ENCODE peak calls at places on chromosome 15, in nine cellular contexts. Q is lower lobe of right lung; B is uterus; L is fibroblast of lung; R is BE2C; V is tibial nerve; F is GM23248; U is CD8-positive, alpha-beta memory T cell; T is lung. W is an unnamed sample. For H3K4me1, the result is how much of the 10 kb centered on the place peaks cover.

GRCh38 chr15:51793521-51793920 is 35.9 kb upstream of the TMOD3 start:
- DNase-seq in Q (peak), B (no peak), L (peak), R (no peak), V (peak), F (no peak), U (no peak), T (peak), W (no peak)

GRCh38 chr15:85367741-85368140 is 12.7 kb upstream of the AKAP13 start:
- DNase-seq in Q (no peak), B (no peak), L (no peak), R (no peak), V (no peak), F (no peak), U (no peak), T (no peak), W (no peak)

GRCh38 chr15:67433495-67434099 is 87.3 kb upstream of the C15orf61 start:
- DNase-seq in Q (no peak), B (peak), L (peak), R (peak), V (peak), F (peak), U (no peak), T (peak), W (no peak)

GRCh38 chr15:85743392-85744045 is 51.2 kb downstream of the KLHL25 start:
- DNase-seq in Q (no peak), B (no peak), L (no peak), R (no peak), V (no peak), F (no peak), U (no peak), T (no peak), W (no peak)

GRCh38 chr15:50262533-50262932 is 3.0 kb downstream of the HDC start:
- DNase-seq in Q (no peak), B (no peak), L (no peak), R (no peak), V (no peak), F (no peak), U (peak), T (no peak), W (no peak)

GRCh38 chr15:31391687-31392671 is 65.3 kb downstream of the KLF13 start:
- DNase-seq in Q (peak), B (peak), L (peak), R (peak), V (peak), F (peak), U (peak), T (peak), W (peak)

GRCh38 chr15:72037321-72037720 is 80.6 kb downstream of the MYO9A start:
- DNase-seq in Q (no peak), B (no peak), L (peak), R (no peak), V (no peak), F (no peak), U (no peak), T (no peak), W (no peak)

GRCh38 chr15:63094495-63094931 is 27.1 kb upstream of the LACTB start:
- DNase-seq in Q (no peak), B (no peak), L (peak), R (no peak), V (no peak), F (peak), U (no peak), T (no peak), W (peak)

GRCh38 chr15:58334803-58335202 is 97.0 kb upstream of the LIPC start:
- DNase-seq in Q (no peak), B (no peak), L (no peak), R (no peak), V (no peak), F (no peak), U (no peak), T (no peak), W (no peak)

GRCh38 chr15:44035781-44036699 is 159.0 kb downstream of the FRMD5 start:
- DNase-seq in Q (no peak), B (no peak), L (peak), R (no peak), V (no peak), F (peak), U (no peak), T (no peak), W (no peak)

GRCh38 chr15:95192923-95193322 is 961.6 kb downstream of the MCTP2 start:
- DNase-seq in Q (no peak), B (no peak), L (no peak), R (no peak), V (no peak), F (no peak), U (no peak), T (no peak), W (no peak)

GRCh38 chr15:68598171-68599152 is 19.7 kb downstream of the CORO2B start:
- DNase-seq in Q (no peak), B (peak), L (peak), R (no peak), V (no peak), F (peak), U (no peak), T (no peak), W (no peak)

DNA sequence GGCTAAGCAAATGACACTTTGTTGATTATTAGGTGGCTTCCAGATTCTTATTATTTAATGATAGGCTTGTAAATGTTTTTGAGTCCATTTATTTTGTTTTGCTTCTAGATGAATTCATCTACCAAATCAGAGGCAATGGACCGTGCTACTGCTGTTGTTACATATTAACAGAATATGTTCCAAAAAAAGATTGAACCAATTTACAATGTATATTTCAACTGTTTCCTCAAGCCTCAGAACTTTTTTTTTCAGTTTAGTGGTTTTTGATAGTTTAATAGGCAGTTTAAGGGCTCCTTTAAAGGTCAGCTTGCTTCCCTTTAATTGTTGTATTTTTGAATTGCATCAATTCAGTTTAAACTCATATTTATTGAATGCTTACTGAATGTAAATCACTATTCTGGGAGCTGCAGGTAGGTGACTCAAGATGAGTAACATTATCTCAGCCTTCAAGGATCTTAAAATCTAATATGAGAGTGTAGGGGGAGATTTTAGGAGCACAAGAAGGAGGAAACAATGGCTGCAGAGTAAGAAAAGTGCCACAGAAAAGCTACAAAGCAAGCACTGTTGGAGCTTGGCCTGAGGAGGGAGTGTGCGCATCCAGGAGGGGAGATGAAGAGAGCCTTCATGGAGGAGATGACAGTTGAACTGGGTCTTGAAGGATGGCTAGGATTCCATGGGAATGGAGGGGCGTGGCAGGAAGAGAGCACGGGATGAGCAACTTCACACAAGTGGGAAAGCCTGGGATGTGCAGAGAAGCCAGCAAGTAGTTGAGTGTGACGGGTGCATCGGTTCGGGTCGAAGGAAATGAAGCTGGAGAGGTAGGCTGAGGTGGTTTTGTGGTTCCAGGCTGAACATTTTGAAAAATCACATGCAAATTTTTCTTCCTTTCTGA is 14.7 kb downstream of the MAP2K1 start:
- DNase-seq in Q (no peak), B (no peak), L (peak), R (no peak), V (no peak), F (peak), U (peak), T (no peak), W (no peak)
- H3K4me1 ChIP-seq in Q (under half), B (under half), L (under half), R (under half), V (under half), F (under half), U (half or more), T (under half), W (under half)

GRCh38 chr15:74433592-74434259 is at the start of gene SEMA7A:
- DNase-seq in Q (peak), B (peak), L (peak), R (peak), V (peak), F (peak), U (peak), T (peak), W (peak)
- H3K4me1 ChIP-seq in Q (under half), B (under half), L (under half), R (under half), V (under half), F (under half), U (under half), T (under half), W (under half)

GRCh38 chr15:98671060-98672008 is 23.0 kb downstream of the IGF1R start:
- DNase-seq in Q (no peak), B (no peak), L (peak), R (no peak), V (no peak), F (peak), U (no peak), T (no peak), W (no peak)

GRCh38 chr15:98667521-98668179 is 19.3 kb downstream of the IGF1R start:
- DNase-seq in Q (no peak), B (no peak), L (no peak), R (peak), V (no peak), F (no peak), U (no peak), T (no peak), W (no peak)

GRCh38 chr15:98668566-98669308 is 20.4 kb downstream of the IGF1R start:
- DNase-seq in Q (no peak), B (no peak), L (peak), R (no peak), V (no peak), F (peak), U (no peak), T (no peak), W (peak)

GRCh38 chr15:98666841-98667240 is 18.5 kb downstream of the IGF1R start:
- DNase-seq in Q (no peak), B (no peak), L (no peak), R (no peak), V (no peak), F (no peak), U (no peak), T (no peak), W (no peak)

GRCh38 chr15:98669638-98670037 is 21.3 kb downstream of the IGF1R start:
- DNase-seq in Q (no peak), B (no peak), L (no peak), R (no peak), V (no peak), F (no peak), U (no peak), T (no peak), W (no peak)
- H3K4me1 ChIP-seq in Q (half or more), B (under half), L (under half), R (under half), V (under half), F (under half), U (under half), T (under half), W (under half)

DNA sequence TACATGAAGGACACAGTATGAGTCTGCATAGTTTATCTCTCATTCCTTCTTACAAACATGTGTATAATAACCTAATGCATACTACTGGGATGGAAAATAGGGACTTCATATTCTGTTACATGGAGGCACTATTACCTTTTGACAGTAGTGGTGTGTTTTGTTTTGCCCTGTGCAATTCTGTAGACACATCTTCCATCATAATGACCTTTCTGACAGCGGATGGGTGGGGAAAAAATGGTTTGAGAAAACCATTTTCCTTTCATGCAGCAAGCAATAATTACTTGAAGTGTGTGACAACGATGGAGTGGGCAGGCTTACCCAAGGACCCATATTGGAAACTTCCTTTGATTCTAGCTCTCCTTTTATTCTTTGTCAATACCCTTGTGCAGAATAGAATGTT is 153.6 kb upstream of the ONECUT1 start:
- DNase-seq in Q (no peak), B (no peak), L (no peak), R (no peak), V (no peak), F (no peak), U (no peak), T (no peak), W (peak)
- H3K4me1 ChIP-seq in Q (under half), B (under half), L (under half), R (under half), V (under half), F (under half), U (under half), T (under half), W (under half)

DNA sequence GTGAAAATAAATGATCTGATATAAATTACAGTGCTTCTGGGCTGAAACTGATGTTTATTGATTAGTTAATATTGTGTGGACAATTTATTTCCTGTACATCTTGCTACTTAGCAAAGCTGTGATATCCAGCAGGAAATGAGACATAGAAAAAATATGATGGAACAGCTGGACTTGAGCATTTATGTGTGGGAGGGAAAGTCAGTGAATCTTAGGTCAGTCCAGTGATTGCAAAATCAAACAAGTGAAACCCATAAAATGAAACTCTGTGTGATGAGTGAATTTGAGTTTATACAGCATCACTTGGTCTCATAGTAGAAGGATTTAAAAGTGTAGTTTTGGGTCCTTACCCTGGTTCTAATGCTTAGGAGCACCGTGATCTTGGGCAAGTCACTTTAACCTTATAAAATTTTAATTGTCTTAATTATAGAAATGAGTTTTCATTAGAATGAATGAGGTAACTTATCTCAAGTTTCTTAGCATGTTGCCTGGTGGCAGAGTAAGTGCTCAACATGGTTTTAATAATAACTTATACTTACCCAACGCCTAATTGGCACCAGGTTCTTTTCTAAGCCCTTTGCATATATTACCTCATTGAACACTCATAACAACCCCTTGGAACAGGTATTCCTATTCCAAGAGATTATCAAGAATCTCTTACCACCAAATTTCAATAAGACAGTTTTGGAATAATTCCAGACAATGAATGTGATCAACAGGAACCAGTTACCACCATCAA is 194.6 kb downstream of the ADAMTSL3 start:
- DNase-seq in Q (no peak), B (no peak), L (peak), R (no peak), V (no peak), F (peak), U (no peak), T (no peak), W (no peak)
- H3K4me1 ChIP-seq in Q (under half), B (under half), L (under half), R (under half), V (under half), F (half or more), U (under half), T (under half), W (under half)

GRCh38 chr15:75696854-75697259 is 15.8 kb downstream of the CSPG4 start:
- DNase-seq in Q (no peak), B (no peak), L (no peak), R (peak), V (no peak), F (no peak), U (no peak), T (no peak), W (no peak)
- H3K4me1 ChIP-seq in Q (under half), B (half or more), L (half or more), R (half or more), V (under half), F (under half), U (under half), T (under half), W (under half)

GRCh38 chr15:56963719-56964118 is 45.3 kb downstream of the TCF12 start:
- DNase-seq in Q (no peak), B (no peak), L (no peak), R (no peak), V (no peak), F (no peak), U (peak), T (no peak), W (no peak)

GRCh38 chr15:56963126-56963525 is 44.7 kb downstream of the TCF12 start:
- DNase-seq in Q (no peak), B (no peak), L (no peak), R (no peak), V (no peak), F (no peak), U (no peak), T (no peak), W (no peak)

GRCh38 chr15:56964182-56964581 is 45.7 kb downstream of the TCF12 start:
- DNase-seq in Q (no peak), B (no peak), L (peak), R (no peak), V (no peak), F (peak), U (no peak), T (no peak), W (no peak)

GRCh38 chr15:56967336-56967735 is 48.9 kb downstream of the TCF12 start:
- DNase-seq in Q (no peak), B (no peak), L (no peak), R (no peak), V (no peak), F (no peak), U (no peak), T (no peak), W (no peak)

DNA sequence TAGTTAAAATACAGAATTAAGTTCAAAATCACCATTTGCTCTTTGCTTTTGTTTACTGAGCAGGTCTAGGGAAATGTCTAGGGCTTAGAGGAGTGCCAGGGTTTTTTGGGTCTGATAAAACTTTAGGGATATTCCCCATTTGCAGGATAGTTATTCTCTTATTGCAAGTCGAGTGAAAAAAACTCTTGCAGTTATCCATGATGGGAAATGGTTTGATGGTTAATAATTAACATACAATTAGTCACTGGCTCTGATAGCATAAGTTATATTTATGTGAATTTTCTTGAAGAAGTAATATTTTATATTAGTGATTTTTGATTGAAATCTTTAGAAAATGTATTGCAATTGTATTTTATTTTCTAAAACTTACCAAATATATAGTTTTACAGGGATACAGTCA is 47.2 kb downstream of the TCF12 start:
- DNase-seq in Q (no peak), B (no peak), L (no peak), R (no peak), V (no peak), F (no peak), U (no peak), T (no peak), W (no peak)
- H3K4me1 ChIP-seq in Q (under half), B (under half), L (under half), R (under half), V (under half), F (under half), U (under half), T (under half), W (under half)

DNA sequence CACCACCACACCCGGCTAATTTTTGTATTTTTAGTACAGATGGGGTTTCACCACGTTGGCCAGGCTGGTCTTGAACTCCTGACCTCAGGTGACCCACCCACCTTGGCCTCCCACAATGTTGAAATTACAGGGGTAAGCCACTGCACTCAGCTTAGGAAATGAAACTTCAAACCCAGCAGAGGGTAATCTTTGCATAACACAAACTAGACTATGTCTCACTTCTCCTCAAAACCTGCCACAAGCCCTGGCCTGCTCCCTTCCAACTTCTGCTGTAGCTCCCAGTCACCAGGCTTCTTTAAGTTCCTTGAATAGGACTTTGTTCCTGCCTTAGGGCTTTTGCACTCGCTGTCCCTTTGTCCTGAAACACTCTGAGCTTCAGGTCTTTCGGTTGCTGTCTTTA is 39.2 kb upstream of the SEMA4B start:
- DNase-seq in Q (no peak), B (no peak), L (no peak), R (no peak), V (no peak), F (no peak), U (no peak), T (no peak), W (no peak)
- H3K4me1 ChIP-seq in Q (half or more), B (under half), L (under half), R (under half), V (under half), F (under half), U (under half), T (under half), W (under half)

GRCh38 chr15:60795889-60796288 is 316.9 kb upstream of the ICE2 start:
- DNase-seq in Q (no peak), B (no peak), L (no peak), R (no peak), V (no peak), F (no peak), U (no peak), T (no peak), W (no peak)

GRCh38 chr15:60798821-60799220 is 319.9 kb upstream of the ICE2 start:
- DNase-seq in Q (no peak), B (no peak), L (peak), R (no peak), V (no peak), F (peak), U (no peak), T (no peak), W (no peak)

GRCh38 chr15:60793656-60794055 is 314.7 kb upstream of the ICE2 start:
- DNase-seq in Q (no peak), B (no peak), L (no peak), R (no peak), V (no peak), F (peak), U (no peak), T (no peak), W (no peak)

GRCh38 chr15:60797444-60798040 is 318.6 kb upstream of the ICE2 start:
- DNase-seq in Q (no peak), B (no peak), L (peak), R (no peak), V (no peak), F (peak), U (no peak), T (no peak), W (no peak)

GRCh38 chr15:60795471-60795870 is 316.5 kb upstream of the ICE2 start:
- DNase-seq in Q (no peak), B (no peak), L (no peak), R (no peak), V (no peak), F (no peak), U (no peak), T (no peak), W (no peak)
- H3K4me1 ChIP-seq in Q (under half), B (under half), L (under half), R (under half), V (under half), F (under half), U (under half), T (under half), W (under half)

GRCh38 chr15:42332331-42332730 is 27.0 kb upstream of the CAPN3 start:
- DNase-seq in Q (no peak), B (no peak), L (peak), R (no peak), V (no peak), F (peak), U (no peak), T (no peak), W (no peak)
- H3K4me1 ChIP-seq in Q (under half), B (under half), L (under half), R (under half), V (under half), F (under half), U (under half), T (under half), W (under half)